ENCODE peak calls at places on chromosomes 7 and 10, in six cellular contexts. K is WTC11, H is cardiac fibroblast, I is nephron progenitor cell, A is BJ, E is ascending aorta. Y is an unnamed sample.

GRCh38 chr10:32413513-32413912 is 32.4 kb upstream of the CCDC7 start:
- DNase-seq in I (no peak), K (no peak), E (no peak), H (peak), A (peak), Y (peak)

GRCh38 chr7:111650456-111650999 is 88.2 kb upstream of the IMMP2L start:
- DNase-seq in A (peak), K (no peak), E (no peak), H (peak), I (no peak), Y (peak)

GRCh38 chr10:88293073-88293472 is 290.0 kb downstream of the RNLS start:
- DNase-seq in E (no peak), H (no peak), K (no peak), A (no peak), I (no peak), Y (no peak)

GRCh38 chr10:50347394-50347802 is 96.1 kb upstream of the ASAH2 start:
- DNase-seq in A (no peak), H (peak), E (no peak), I (no peak), K (no peak), Y (no peak)

GRCh38 chr7:83452256-83452655 is 196.7 kb downstream of the SEMA3E start:
- DNase-seq in E (no peak), K (no peak), A (no peak), I (no peak), H (no peak), Y (no peak)

GRCh38 chr7:47327698-47328391 is 254.1 kb downstream of the TNS3 start:
- DNase-seq in H (peak), I (peak), E (peak), K (peak), A (peak), Y (peak)

GRCh38 chr7:159112136-159113011 is 32.3 kb downstream of the VIPR2 start:
- DNase-seq in H (no peak), K (no peak), E (no peak), A (no peak), I (no peak), Y (no peak)

GRCh38 chr10:31340343-31340742 is 21.3 kb downstream of the ZEB1 start:
- DNase-seq in I (no peak), E (no peak), H (peak), K (no peak), A (no peak), Y (no peak)

GRCh38 chr7:20220824-20221547 is 3.8 kb upstream of the MACC1 start:
- DNase-seq in H (peak), K (no peak), I (no peak), A (peak), E (no peak), Y (no peak)

GRCh38 chr7:139417478-139417877 is 57.8 kb downstream of the LUC7L2 start:
- DNase-seq in I (no peak), K (no peak), H (no peak), E (no peak), A (no peak), Y (no peak)

GRCh38 chr10:71727429-71728217 is 8.0 kb upstream of the C10orf105 start:
- DNase-seq in H (peak), I (no peak), E (no peak), K (no peak), A (no peak), Y (peak)

GRCh38 chr7:11466517-11467105 is 365.4 kb downstream of the THSD7A start:
- DNase-seq in A (no peak), H (no peak), K (no peak), I (no peak), E (no peak), Y (no peak)

GRCh38 chr10:90930070-90930837 is 9.4 kb upstream of the ANKRD1 start:
- DNase-seq in I (peak), H (peak), K (no peak), E (no peak), A (peak), Y (peak)

GRCh38 chr10:55266797-55267196 is 465.8 kb upstream of the PCDH15 start:
- DNase-seq in A (no peak), K (no peak), E (no peak), H (no peak), I (no peak), Y (no peak)

GRCh38 chr10:23053036-23053435 is 42.3 kb upstream of the MSRB2 start:
- DNase-seq in H (peak), K (peak), I (no peak), A (no peak), E (no peak), Y (no peak)

GRCh38 chr10:70135046-70135445 is 2.4 kb upstream of the AIFM2 start:
- DNase-seq in K (no peak), E (no peak), I (no peak), A (no peak), H (no peak), Y (no peak)

GRCh38 chr10:7408494-7409044 is 2.3 kb downstream of the SFMBT2 start:
- DNase-seq in A (no peak), I (peak), E (no peak), H (peak), K (peak), Y (peak)

GRCh38 chr7:17370901-17371550 is 72.6 kb downstream of the AHR start:
- DNase-seq in K (no peak), E (no peak), I (no peak), H (peak), A (no peak), Y (no peak)

GRCh38 chr10:62384057-62384446 is 9.9 kb downstream of the ZNF365 start:
- DNase-seq in K (no peak), I (no peak), A (peak), E (no peak), H (peak), Y (peak)

GRCh38 chr7:81439591-81439990 is 330.3 kb downstream of the HGF start:
- DNase-seq in A (no peak), K (no peak), E (no peak), I (no peak), H (no peak), Y (no peak)

GRCh38 chr7:2417981-2418481 is 14.6 kb downstream of the CHST12 start:
- DNase-seq in K (no peak), I (no peak), H (peak), A (peak), E (no peak), Y (no peak)

GRCh38 chr7:93931655-93932054 is 10.1 kb downstream of the GNG11 start:
- DNase-seq in E (no peak), K (no peak), A (no peak), H (no peak), I (no peak), Y (no peak)

GRCh38 chr10:88565072-88565471 is 18.0 kb downstream of the RNLS start:
- DNase-seq in K (no peak), E (no peak), I (no peak), A (no peak), H (peak), Y (no peak)

GRCh38 chr10:34275626-34276025 is 539.5 kb downstream of the PARD3 start:
- DNase-seq in E (no peak), I (no peak), H (no peak), A (peak), K (no peak), Y (no peak)

GRCh38 chr7:17492437-17492836 is 194.0 kb downstream of the AHR start:
- DNase-seq in A (no peak), E (no peak), H (no peak), I (no peak), K (no peak), Y (no peak)

GRCh38 chr7:110962374-110962773 is 128.6 kb upstream of the LRRN3 start:
- DNase-seq in H (peak), K (no peak), I (no peak), E (no peak), A (no peak), Y (no peak)

GRCh38 chr10:93873427-93874115 is 20.2 kb upstream of the SLC35G1 start:
- DNase-seq in A (no peak), H (peak), I (no peak), K (no peak), E (no peak), Y (no peak)

GRCh38 chr10:97426776-97427570 is 982 bp downstream of the PGAM1 start:
- DNase-seq in K (no peak), H (no peak), E (no peak), A (no peak), I (no peak), Y (no peak)

GRCh38 chr7:1547777-1548437 is 8.1 kb downstream of the TMEM184A start:
- DNase-seq in K (no peak), I (no peak), H (no peak), E (no peak), A (no peak), Y (no peak)

GRCh38 chr10:12530017-12530416 is 180.7 kb downstream of the CAMK1D start:
- DNase-seq in K (no peak), I (no peak), H (no peak), E (no peak), A (no peak), Y (no peak)

GRCh38 chr10:89940076-89940475 is 238.7 kb downstream of the KIF20B start:
- DNase-seq in A (no peak), H (no peak), K (no peak), I (no peak), E (no peak), Y (no peak)

GRCh38 chr10:103833731-103834365 is 21.5 kb downstream of the SH3PXD2A start:
- DNase-seq in A (no peak), H (peak), I (peak), K (peak), E (no peak), Y (no peak)

GRCh38 chr7:90272242-90272641 is 27.3 kb downstream of the CFAP69 start:
- DNase-seq in K (no peak), E (no peak), I (no peak), H (no peak), A (no peak), Y (no peak)

GRCh38 chr10:13632879-13633437 is 46.2 kb downstream of the PRPF18 start:
- DNase-seq in K (no peak), A (no peak), H (peak), E (no peak), I (no peak), Y (no peak)

GRCh38 chr7:45026984-45027773 is 27.2 kb downstream of the CCM2 start:
- DNase-seq in H (no peak), I (no peak), E (no peak), A (no peak), K (no peak), Y (no peak)

GRCh38 chr10:75492151-75492550 is 60.7 kb downstream of the LRMDA start:
- DNase-seq in H (peak), E (no peak), A (no peak), I (no peak), K (no peak), Y (no peak)

GRCh38 chr10:4691776-4692175 is 134.2 kb upstream of the AKR1E2 start:
- DNase-seq in A (no peak), E (no peak), K (no peak), I (no peak), H (peak), Y (no peak)

GRCh38 chr7:157709531-157710251 is 372.9 kb downstream of the DNAJB6 start:
- DNase-seq in E (no peak), A (no peak), H (no peak), I (no peak), K (peak), Y (no peak)

GRCh38 chr7:77696057-77696642 is at the start of gene RSBN1L:
- DNase-seq in A (peak), H (peak), I (peak), E (peak), K (peak), Y (peak)

GRCh38 chr7:77698042-77698625 is 1.9 kb downstream of the RSBN1L start:
- DNase-seq in A (no peak), K (no peak), H (no peak), I (no peak), E (no peak), Y (no peak)

GRCh38 chr7:77699056-77699455 is 2.8 kb downstream of the RSBN1L start:
- DNase-seq in E (no peak), K (no peak), I (no peak), A (no peak), H (no peak), Y (no peak)

GRCh38 chr7:77697535-77697831 is 1.2 kb downstream of the RSBN1L start:
- DNase-seq in E (no peak), K (no peak), H (no peak), I (peak), A (no peak), Y (no peak)

DNA sequence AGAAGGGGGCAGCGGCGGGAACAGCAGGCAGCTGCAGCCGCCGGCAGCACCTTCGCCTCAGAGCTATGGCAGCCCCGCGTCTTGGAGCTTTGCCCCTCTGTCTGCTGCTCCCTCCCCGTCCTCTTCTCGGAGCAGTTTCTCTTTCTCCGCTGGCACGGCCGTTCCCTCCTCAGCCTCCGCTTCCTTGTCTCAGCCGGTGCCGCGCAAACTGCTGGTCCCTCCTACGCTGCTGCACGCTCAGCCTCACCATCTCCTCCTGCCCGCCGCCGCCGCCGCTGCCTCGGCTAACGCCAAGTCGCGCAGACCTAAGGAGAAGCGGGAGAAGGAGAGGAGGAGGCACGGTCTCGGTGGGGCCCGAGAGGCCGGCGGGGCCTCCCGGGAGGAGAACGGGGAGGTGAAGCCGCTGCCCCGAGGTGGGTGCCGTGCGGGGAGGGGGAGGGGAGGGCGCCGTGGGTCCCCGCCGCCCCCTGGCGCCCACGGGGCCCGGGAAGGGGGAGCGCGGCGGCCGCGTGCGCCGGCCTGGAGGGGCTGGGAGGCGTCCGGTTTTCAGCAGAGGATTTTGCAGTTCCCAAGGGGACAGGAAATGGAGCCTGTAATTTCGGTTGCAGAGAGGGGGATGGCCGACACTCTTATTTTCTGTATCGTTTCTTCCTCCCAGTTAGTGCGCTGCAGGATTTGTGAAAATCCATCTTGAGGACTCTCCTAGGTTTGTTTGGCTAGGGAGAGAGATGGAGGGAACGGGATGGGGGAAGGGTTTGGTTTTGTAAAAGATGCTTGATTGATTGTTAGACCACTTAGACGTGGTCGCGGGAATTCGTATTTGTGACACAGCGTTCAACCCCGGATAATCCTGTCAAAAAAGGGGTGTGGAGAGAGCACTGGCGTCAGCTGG is 630 bp downstream of the RSBN1L start:
- DNase-seq in A (no peak), H (peak), E (no peak), I (peak), K (peak), Y (peak)
- TF ChIP-seq CTCF in A (no peak), H (no peak), E (no peak), I (no peak), K (no peak), Y (no peak)

GRCh38 chr7:28920424-28920823 is 37.7 kb downstream of the TRIL start:
- DNase-seq in E (no peak), K (no peak), I (no peak), H (no peak), A (no peak), Y (no peak)

GRCh38 chr7:28921822-28922221 is 36.3 kb downstream of the TRIL start:
- DNase-seq in H (peak), A (no peak), K (peak), I (peak), E (no peak), Y (peak)

GRCh38 chr7:28919510-28919909 is 38.6 kb downstream of the TRIL start:
- DNase-seq in I (no peak), H (no peak), K (no peak), A (no peak), E (no peak), Y (no peak)

GRCh38 chr7:28926871-28927597 is 31.1 kb downstream of the TRIL start:
- DNase-seq in E (peak), I (peak), H (peak), A (peak), K (peak), Y (peak)

DNA sequence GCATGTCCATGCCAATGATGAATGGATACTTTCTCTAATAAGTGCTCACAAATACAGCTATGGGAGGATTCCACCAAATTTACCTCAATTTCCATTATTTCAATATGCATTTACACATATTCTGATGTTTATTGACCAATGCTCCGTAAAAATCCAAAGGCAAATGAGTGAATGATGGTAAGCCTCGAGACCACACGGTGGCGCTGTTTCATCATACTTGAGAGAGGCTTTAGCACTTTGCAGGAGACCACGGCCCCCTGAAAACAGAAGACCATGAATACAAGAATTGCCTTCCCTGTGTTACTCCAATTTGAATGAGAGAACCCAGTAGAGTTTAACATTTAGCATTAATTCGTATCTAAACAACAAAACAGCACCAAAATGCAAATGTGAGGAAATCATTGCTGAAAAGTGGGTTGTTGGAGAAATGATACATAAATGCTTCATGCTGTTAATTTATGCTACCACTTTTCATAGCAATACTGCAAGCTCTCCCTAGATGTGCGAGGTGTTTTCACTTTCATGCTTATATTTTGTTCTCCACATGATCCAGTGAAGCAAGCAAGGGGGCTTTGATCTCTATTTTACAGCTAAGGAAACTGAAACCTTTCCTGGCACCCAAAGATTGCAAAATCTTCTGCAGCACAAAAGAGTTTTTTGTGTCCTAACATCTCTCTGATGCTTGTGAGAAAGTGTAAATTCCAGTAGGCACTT is 35.4 kb downstream of the TRIL start:
- DNase-seq in A (no peak), I (peak), K (peak), E (no peak), H (peak), Y (peak)
- TF ChIP-seq CTCF in A (peak), I (peak), K (peak), E (peak), H (peak), Y (peak)

DNA sequence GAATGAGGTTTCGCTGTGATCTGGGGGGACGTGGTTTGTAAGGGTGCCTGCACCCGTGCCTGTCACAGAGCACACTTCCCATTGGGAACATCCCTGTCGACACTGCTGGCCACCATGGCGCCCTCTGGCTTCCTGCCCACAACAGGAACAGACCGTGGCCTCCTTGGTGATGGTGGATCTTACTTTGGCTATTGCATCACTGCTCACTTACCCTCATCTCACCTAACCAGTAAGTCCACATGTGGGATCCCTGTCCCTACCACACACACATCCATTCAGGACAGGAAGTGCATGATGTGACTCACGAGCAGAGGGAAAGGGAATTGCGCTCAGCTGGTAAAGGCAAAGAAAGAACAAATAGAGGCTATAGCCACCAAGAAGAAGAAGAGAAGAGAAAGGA is 26.2 kb upstream of the SEC61G start:
- DNase-seq in I (no peak), E (no peak), A (no peak), H (no peak), K (no peak), Y (peak)
- TF ChIP-seq CTCF in I (no peak), E (no peak), A (no peak), H (no peak), K (no peak), Y (no peak)

GRCh38 chr10:14801693-14802092 is 27.0 kb upstream of the FAM107B start:
- DNase-seq in H (peak), I (no peak), A (no peak), E (no peak), K (peak), Y (no peak)
- TF ChIP-seq CTCF in H (no peak), I (no peak), A (no peak), E (no peak), K (no peak), Y (no peak)

Y was measured in Calu3.